ENCODE peak calls at places on chromosome 3, in four cellular contexts. J, C, B and Y are unnamed samples.

GRCh38 chr3:130504701-130505100 is 12.3 kb upstream of the COL6A6 start:
- DNase-seq in J (no peak), C (no peak), B (no peak), Y (no peak)

GRCh38 chr3:22371592-22372291 is 620.7 kb upstream of the ZNF385D start:
- DNase-seq in J (no peak), C (no peak), B (no peak), Y (no peak)

GRCh38 chr3:166829896-166830295 is 550.2 kb downstream of the ZBBX start:
- DNase-seq in J (no peak), C (no peak), B (no peak), Y (no peak)

GRCh38 chr3:113834983-113835382 is 3.6 kb upstream of the GRAMD1C start:
- DNase-seq in J (no peak), C (no peak), B (no peak), Y (no peak)

GRCh38 chr3:39809995-39810595 is 686 bp downstream of the MYRIP start:
- DNase-seq in J (no peak), C (no peak), B (no peak), Y (no peak)

GRCh38 chr3:38133557-38134405 is 3.1 kb downstream of the ACAA1 start:
- DNase-seq in J (no peak), C (no peak), B (no peak), Y (no peak)

GRCh38 chr3:62332771-62333381 is 40.5 kb downstream of the FEZF2 start:
- DNase-seq in J (peak), C (no peak), B (peak), Y (peak)

GRCh38 chr3:73086071-73086494 is 24.6 kb downstream of the EBLN2 start:
- DNase-seq in J (peak), C (no peak), B (peak), Y (peak)

GRCh38 chr3:14787630-14788029 is 31.1 kb upstream of the FGD5 start:
- DNase-seq in J (no peak), C (peak), B (no peak), Y (no peak)

GRCh38 chr3:129942296-129942695 is 32.2 kb upstream of the TRH start:
- DNase-seq in J (peak), C (peak), B (peak), Y (peak)

GRCh38 chr3:141578197-141578596 is 91.4 kb downstream of the RASA2 start:
- DNase-seq in J (peak), C (no peak), B (peak), Y (peak)

GRCh38 chr3:74410276-74410941 is 204.1 kb downstream of the CNTN3 start:
- DNase-seq in J (no peak), C (no peak), B (no peak), Y (no peak)

GRCh38 chr3:117349566-117349965 is 640.0 kb downstream of the TUSC7 start:
- DNase-seq in J (no peak), C (no peak), B (no peak), Y (no peak)
- H3K4me3 ChIP-seq in J (no peak), C (no peak), B (no peak), Y (no peak)

GRCh38 chr3:132660745-132661067 is 577 bp downstream of the UBA5 start:
- DNase-seq in J (peak), C (no peak), B (peak), Y (peak)
- H3K4me3 ChIP-seq in J (peak), C (peak), B (peak), Y (peak)

GRCh38 chr3:190120161-190121060 is at the start of gene P3H2:
- DNase-seq in J (peak), C (peak), B (peak), Y (peak)

GRCh38 chr3:190119734-190120133 is 963 bp downstream of the P3H2 start:
- DNase-seq in J (no peak), C (no peak), B (no peak), Y (no peak)

GRCh38 chr3:190121061-190121765 is 516 bp upstream of the P3H2 start:
- DNase-seq in J (no peak), C (no peak), B (no peak), Y (no peak)

GRCh38 chr3:190116551-190117067 is 4.1 kb downstream of the P3H2 start:
- DNase-seq in J (no peak), C (no peak), B (peak), Y (no peak)

GRCh38 chr3:190117995-190118394 is 2.7 kb downstream of the P3H2 start:
- DNase-seq in J (no peak), C (no peak), B (peak), Y (no peak)
- H3K4me3 ChIP-seq in J (no peak), C (no peak), B (no peak), Y (no peak)

GRCh38 chr3:4986175-4986610 is 7.0 kb downstream of the BHLHE40 start:
- DNase-seq in J (no peak), C (no peak), B (no peak), Y (no peak)
- H3K4me3 ChIP-seq in J (no peak), C (peak), B (peak), Y (peak)

GRCh38 chr3:188417329-188417728 is 263.4 kb downstream of the LPP start:
- DNase-seq in J (no peak), C (peak), B (no peak), Y (peak)

GRCh38 chr3:188421836-188422540 is 268.0 kb downstream of the LPP start:
- DNase-seq in J (no peak), C (no peak), B (peak), Y (peak)

GRCh38 chr3:188416041-188416440 is 262.1 kb downstream of the LPP start:
- DNase-seq in J (no peak), C (no peak), B (no peak), Y (peak)

GRCh38 chr3:188421151-188421821 is 267.3 kb downstream of the LPP start:
- DNase-seq in J (peak), C (no peak), B (peak), Y (peak)
- H3K4me3 ChIP-seq in J (no peak), C (no peak), B (no peak), Y (peak)

GRCh38 chr3:160055659-160056058 is 67.0 kb downstream of the IL12A start:
- DNase-seq in J (no peak), C (no peak), B (no peak), Y (no peak)

GRCh38 chr3:160061525-160061924 is 72.9 kb downstream of the IL12A start:
- DNase-seq in J (no peak), C (no peak), B (no peak), Y (no peak)

GRCh38 chr3:160065282-160065681 is 76.6 kb downstream of the IL12A start:
- DNase-seq in J (no peak), C (no peak), B (no peak), Y (no peak)

DNA sequence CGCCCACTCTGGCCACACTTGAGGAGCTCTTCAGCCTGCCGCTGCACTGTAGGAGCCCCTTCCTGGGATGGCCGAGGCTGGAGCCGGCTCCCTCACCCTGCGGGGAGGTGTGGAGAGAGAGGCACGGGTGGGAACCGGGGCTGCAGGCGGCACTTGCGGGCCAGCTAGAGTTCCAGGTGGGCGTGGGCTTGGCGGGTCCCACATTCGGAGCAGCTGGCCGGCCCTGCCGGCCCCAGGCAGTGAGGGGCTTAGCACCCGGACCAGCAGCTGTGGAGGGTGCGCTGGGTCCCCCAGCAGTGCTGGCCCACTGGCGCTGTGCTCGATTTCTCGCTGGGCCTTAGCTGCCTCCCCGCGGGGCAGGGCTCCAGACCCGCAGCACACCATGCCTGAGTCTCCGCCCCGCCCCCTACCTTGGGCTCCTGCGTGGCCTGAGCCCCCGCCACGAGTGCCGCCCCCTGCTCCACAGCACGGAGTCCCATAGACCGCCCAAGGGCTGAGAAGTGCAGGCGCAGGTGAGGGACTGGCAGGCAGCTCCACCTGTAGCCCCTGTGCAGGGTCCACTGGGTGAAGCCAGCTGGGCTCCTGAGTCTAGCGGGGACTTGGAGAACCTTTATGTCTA is 71.9 kb downstream of the IL12A start:
- DNase-seq in J (no peak), C (no peak), B (no peak), Y (no peak)
- H3K4me3 ChIP-seq in J (no peak), C (no peak), B (no peak), Y (no peak)